ENCODE peak calls at places on chromosomes 12 and 14, in four cellular contexts. Y is transverse colon, M is dorsolateral prefrontal cortex, X is K562. N is an unnamed sample.

GRCh38 chr14:66483322-66483721 is 2.8 kb upstream of the CCDC196 start:
- DNase-seq in M (no peak), Y (no peak), X (no peak), N (no peak)

GRCh38 chr12:59036973-59037807 is 116.9 kb upstream of the LRIG3 start:
- DNase-seq in X (no peak), Y (no peak), M (no peak), N (no peak)

GRCh38 chr12:62848418-62848817 is 86.5 kb downstream of the PPM1H start:
- DNase-seq in Y (no peak), M (no peak), X (no peak), N (no peak)

GRCh38 chr14:45531022-45531421 is 278.0 kb upstream of the MIS18BP1 start:
- DNase-seq in M (no peak), Y (no peak), X (no peak), N (no peak)

GRCh38 chr12:68040450-68041075 is 51.3 kb downstream of the IFNG-AS1 start:
- DNase-seq in M (no peak), Y (peak), X (peak), N (peak)

GRCh38 chr14:32560213-32560857 is 231.2 kb downstream of the AKAP6 start:
- DNase-seq in X (peak), M (no peak), Y (peak), N (peak)

GRCh38 chr14:100857196-100857922 is 31.4 kb downstream of the MEG3 start:
- DNase-seq in X (no peak), Y (no peak), M (no peak), N (peak)

GRCh38 chr12:110694330-110694891 is 5.5 kb upstream of the HVCN1 start:
- DNase-seq in Y (peak), M (no peak), X (no peak), N (no peak)

GRCh38 chr14:103808403-103809001 is 38.9 kb downstream of the PPP1R13B start:
- DNase-seq in M (peak), X (peak), Y (peak), N (peak)

GRCh38 chr12:94550964-94551363 is 91.3 kb upstream of the CEP83 start:
- DNase-seq in M (no peak), X (no peak), Y (no peak), N (no peak)

GRCh38 chr12:89949457-89950195 is 241.0 kb upstream of the ATP2B1 start:
- DNase-seq in Y (peak), X (peak), M (no peak), N (no peak)

GRCh38 chr12:121590476-121591143 is 9.8 kb upstream of the KDM2B start:
- DNase-seq in X (no peak), M (no peak), Y (no peak), N (no peak)

GRCh38 chr12:96242597-96242996 is 48.4 kb downstream of the ELK3 start:
- DNase-seq in M (no peak), X (peak), Y (no peak), N (no peak)

GRCh38 chr12:112303004-112303403 is 79.2 kb downstream of the HECTD4 start:
- DNase-seq in Y (no peak), M (no peak), X (no peak), N (no peak)

GRCh38 chr12:2183556-2184541 is 131.1 kb downstream of the CACNA1C start:
- DNase-seq in M (no peak), X (no peak), Y (no peak), N (no peak)

GRCh38 chr12:59650594-59651229 is 54.9 kb downstream of the SLC16A7 start:
- DNase-seq in Y (no peak), M (no peak), X (no peak), N (no peak)

GRCh38 chr12:68638721-68639395 is 28.2 kb downstream of the RAP1B start:
- DNase-seq in M (no peak), Y (no peak), X (no peak), N (no peak)

GRCh38 chr14:75910048-75910447 is 71.7 kb downstream of the TGFB3 start:
- DNase-seq in X (no peak), Y (no peak), M (no peak), N (no peak)

GRCh38 chr12:93430280-93430679 is 11.5 kb downstream of the UBE2N start:
- DNase-seq in X (no peak), Y (no peak), M (no peak), N (no peak)

GRCh38 chr12:113244015-113244983 is 23.0 kb downstream of the TPCN1 start:
- DNase-seq in M (peak), X (no peak), Y (peak), N (no peak)

GRCh38 chr12:44874981-44875416 is 1.1 kb downstream of the NELL2 start:
- DNase-seq in Y (no peak), M (no peak), X (no peak), N (no peak)

GRCh38 chr14:33933386-33933934 is 17.4 kb downstream of the EGLN3 start:
- DNase-seq in Y (no peak), X (no peak), M (no peak), N (no peak)

GRCh38 chr12:83802011-83802410 is 1110.6 kb downstream of the SLC6A15 start:
- DNase-seq in X (no peak), Y (no peak), M (no peak), N (no peak)

GRCh38 chr14:86777950-86778602 is 1214.9 kb downstream of the GALC start:
- DNase-seq in M (no peak), Y (no peak), X (no peak), N (no peak)

GRCh38 chr12:122965356-122965755 is 907 bp downstream of the ABCB9 start:
- DNase-seq in Y (no peak), X (no peak), M (no peak), N (no peak)

GRCh38 chr12:101891462-101891971 is 14.1 kb downstream of the DRAM1 start:
- DNase-seq in Y (peak), M (no peak), X (no peak), N (no peak)

GRCh38 chr12:54189198-54189539 is 384 bp upstream of the SMUG1 start:
- DNase-seq in M (no peak), Y (no peak), X (no peak), N (no peak)

DNA sequence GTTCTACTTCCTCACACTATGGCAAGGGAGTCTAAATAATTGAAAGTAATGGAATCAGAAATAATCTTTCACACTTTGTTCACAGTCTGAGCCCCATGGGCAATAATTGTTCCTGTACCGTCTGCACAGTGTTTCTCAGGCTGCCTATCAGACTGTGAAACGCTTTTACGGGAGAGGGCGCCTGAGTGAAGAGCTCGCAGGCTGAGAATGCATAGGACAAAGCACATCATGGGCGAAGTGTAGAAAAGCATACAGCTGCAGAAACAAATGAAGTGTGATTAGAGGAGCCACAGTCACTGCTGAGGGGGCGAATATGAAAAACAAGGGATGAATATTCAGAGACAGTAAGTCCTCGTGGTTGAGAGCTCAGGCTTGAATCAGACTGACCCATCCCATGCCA is 438.3 kb upstream of the DCN start:
- DNase-seq in Y (no peak), M (no peak), X (no peak), N (no peak)
- TF ChIP-seq CTCF in Y (no peak), M (peak), X (peak), N (no peak)

GRCh38 chr14:70317091-70317968 is 42.2 kb downstream of the COX16 start:
- DNase-seq in M (no peak), Y (no peak), X (no peak), N (no peak)

GRCh38 chr14:70318635-70319013 is 40.9 kb downstream of the COX16 start:
- DNase-seq in Y (no peak), X (no peak), M (no peak), N (no peak)

GRCh38 chr14:70320294-70320693 is 39.2 kb downstream of the COX16 start:
- DNase-seq in Y (no peak), X (no peak), M (no peak), N (no peak)

GRCh38 chr14:70315942-70316341 is 43.5 kb downstream of the COX16 start:
- DNase-seq in M (no peak), X (no peak), Y (no peak), N (no peak)

GRCh38 chr14:70317969-70318634 is 41.4 kb downstream of the COX16 start:
- DNase-seq in X (no peak), M (no peak), Y (peak), N (peak)
- TF ChIP-seq CTCF in X (peak), M (peak), Y (peak), N (peak)

GRCh38 chr12:6056406-6057211 is 67.9 kb downstream of the VWF start:
- DNase-seq in X (peak), M (no peak), Y (no peak), N (no peak)
- TF ChIP-seq CTCF in X (peak), M (peak), Y (peak), N (peak)

GRCh38 chr14:21995332-21995731 is 321.7 kb upstream of the OR4E1 start:
- DNase-seq in Y (no peak), M (no peak), X (no peak), N (no peak)

GRCh38 chr14:21993837-21994236 is 320.2 kb upstream of the OR4E1 start:
- DNase-seq in X (no peak), Y (no peak), M (no peak), N (no peak)

GRCh38 chr14:21999400-21999799 is 325.8 kb upstream of the OR4E1 start:
- DNase-seq in M (no peak), Y (no peak), X (no peak), N (no peak)

GRCh38 chr14:21993070-21993469 is 319.5 kb upstream of the OR4E1 start:
- DNase-seq in M (no peak), Y (no peak), X (no peak), N (no peak)

GRCh38 chr14:21997300-21997699 is 323.7 kb upstream of the OR4E1 start:
- DNase-seq in M (no peak), Y (no peak), X (no peak), N (no peak)
- TF ChIP-seq CTCF in M (no peak), Y (no peak), X (peak), N (peak)

GRCh38 chr14:22982477-22983245 is at the start of gene AJUBA:
- DNase-seq in X (peak), Y (peak), M (no peak), N (peak)
- TF ChIP-seq CTCF in X (no peak), Y (no peak), M (no peak), N (no peak)